ENCODE peak calls at places on chromosomes 4 and X, in four cellular contexts. M, N, Y and H are unnamed samples.

GRCh38 chr4:4860803-4861591 is 1.5 kb downstream of the MSX1 start:
- DNase-seq in M (peak; percentile 76), N (no peak), Y (peak; percentile 36), H (peak; percentile 64)

GRCh38 chrX:133640161-133641015 is 225.1 kb upstream of the GPC4 start:
- DNase-seq in M (no peak), N (no peak), Y (no peak), H (no peak)

GRCh38 chrX:134572816-134573682 is 85.2 kb downstream of the PLAC1 start:
- DNase-seq in M (no peak), N (no peak), Y (peak; percentile 56), H (no peak)

GRCh38 chrX:95536661-95537060 is 1148.0 kb upstream of the DIAPH2 start:
- DNase-seq in M (no peak), N (no peak), Y (no peak), H (no peak)

GRCh38 chr4:159366966-159367365 is 264.1 kb downstream of the RAPGEF2 start:
- DNase-seq in M (no peak), N (no peak), Y (no peak), H (no peak)

GRCh38 chr4:60042231-60042652 is 1157.9 kb upstream of the ADGRL3 start:
- DNase-seq in M (no peak), N (no peak), Y (no peak), H (no peak)

GRCh38 chr4:123260429-123261052 is 136.1 kb upstream of the SPRY1 start:
- DNase-seq in M (no peak), N (no peak), Y (no peak), H (no peak)

GRCh38 chr4:47856713-47857112 is 18.8 kb upstream of the CORIN start:
- DNase-seq in M (no peak), N (no peak), Y (no peak), H (no peak)

GRCh38 chrX:153803211-153804099 is 9.0 kb downstream of the SSR4 start:
- DNase-seq in M (no peak), N (no peak), Y (no peak), H (no peak)

GRCh38 chr4:1716065-1716945 is 4.2 kb upstream of the SLBP start:
- DNase-seq in M (no peak), N (no peak), Y (peak; percentile 47), H (peak; percentile 13)

GRCh38 chr4:1862055-1862911 is 6.3 kb upstream of the LETM1 start:
- DNase-seq in M (no peak), N (no peak), Y (no peak), H (peak; percentile 45)

GRCh38 chrX:150238656-150239382 is 124.3 kb upstream of the MAMLD1 start:
- DNase-seq in M (no peak), N (no peak), Y (no peak), H (no peak)

GRCh38 chrX:140440891-140441290 is 64.0 kb downstream of the SOX3 start:
- DNase-seq in M (peak; percentile 3), N (no peak), Y (no peak), H (no peak)

GRCh38 chr4:85756938-85757337 is 282.0 kb downstream of the ARHGAP24 start:
- DNase-seq in M (peak; percentile 30), N (no peak), Y (no peak), H (peak; percentile 11)

GRCh38 chrX:153600032-153600373 is 1.1 kb upstream of the CCNQ start:
- DNase-seq in M (no peak), N (no peak), Y (no peak), H (no peak)

GRCh38 chr4:119627267-119628190 is 1.1 kb downstream of the PDE5A start:
- DNase-seq in M (peak; percentile 81), N (peak; percentile 45), Y (peak; percentile 45), H (peak; percentile 88)

GRCh38 chr4:143294310-143294709 is 42.4 kb upstream of the GAB1 start:
- DNase-seq in M (no peak), N (no peak), Y (no peak), H (no peak)

GRCh38 chr4:111519683-111520082 is 625.6 kb upstream of the FAM241A start:
- DNase-seq in M (no peak), N (no peak), Y (no peak), H (no peak)

GRCh38 chr4:60201052-60201673 is 999.0 kb upstream of the ADGRL3 start:
- DNase-seq in M (peak; percentile 73), N (peak; percentile 38), Y (no peak), H (peak; percentile 15)

DNA sequence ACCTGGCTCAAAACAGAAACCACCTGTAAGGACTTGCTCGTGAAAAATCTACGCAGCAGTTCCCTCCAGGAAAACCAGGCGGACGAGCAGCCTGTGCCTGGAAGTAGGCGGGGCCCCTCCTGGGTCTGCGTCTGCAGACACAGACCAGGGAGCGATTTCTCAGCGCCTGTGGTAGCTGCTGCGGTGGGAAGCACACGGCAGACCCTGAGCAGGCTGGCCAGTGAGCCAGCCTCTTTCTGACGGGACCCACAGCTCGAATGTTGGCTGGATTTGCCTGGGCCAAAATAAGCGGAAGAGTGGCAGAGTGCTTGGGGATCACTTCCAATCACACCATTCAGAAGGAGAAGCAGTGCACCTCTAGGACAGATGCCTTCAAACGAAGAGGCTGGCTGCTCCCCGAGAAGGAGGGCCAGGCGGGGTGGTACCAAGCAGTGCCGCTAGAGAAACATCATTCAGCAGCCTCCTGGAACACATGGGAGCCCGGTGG is 86.0 kb downstream of the GATB start:
- DNase-seq in M (peak; percentile 58), N (no peak), Y (no peak), H (no peak)
- TF ChIP-seq CTCF in M (no peak), N (no peak), Y (no peak), H (no peak)

DNA sequence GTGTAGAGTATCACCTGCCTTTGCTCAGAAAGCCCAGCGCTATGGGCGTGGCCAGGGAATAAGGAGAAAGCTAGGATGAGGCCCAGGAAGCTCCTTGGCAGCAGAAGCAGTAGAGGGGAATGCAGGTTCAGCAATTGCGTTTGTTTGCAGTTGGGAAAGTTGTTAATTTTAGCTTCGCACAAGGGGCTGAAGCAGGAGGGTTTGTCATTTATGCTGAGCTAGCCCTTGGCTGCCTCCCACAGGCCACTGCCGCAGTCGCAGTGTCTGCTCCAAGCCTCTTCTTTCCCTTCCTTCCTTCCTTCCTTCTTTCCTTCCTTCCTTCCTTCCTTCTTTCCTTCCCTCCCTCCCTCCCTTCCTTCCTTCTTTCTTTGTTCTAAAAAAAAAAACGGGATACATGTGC is 21.5 kb downstream of the FRMPD3 start:
- DNase-seq in M (no peak), N (no peak), Y (no peak), H (no peak)
- TF ChIP-seq CTCF in M (no peak), N (no peak), Y (no peak), H (no peak)

DNA sequence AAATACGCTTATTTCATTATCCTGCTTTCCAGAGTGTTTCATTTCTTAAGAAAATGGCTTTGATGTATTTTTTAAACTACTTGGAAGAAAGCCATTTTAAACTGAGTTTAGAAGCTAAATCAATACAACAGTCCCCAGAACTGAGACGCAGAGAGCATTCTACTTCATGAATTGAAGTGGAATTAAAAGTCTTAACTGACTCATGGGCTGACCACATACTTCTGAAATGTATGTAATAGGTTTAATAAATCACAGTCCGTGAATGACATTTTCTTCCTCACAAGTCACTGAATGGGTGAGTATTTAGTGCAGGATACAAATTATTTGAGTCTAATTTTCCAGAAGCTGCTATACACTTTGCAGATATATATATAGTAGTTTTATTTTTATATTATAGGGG is 55.6 kb downstream of the EMCN start:
- DNase-seq in M (no peak), N (no peak), Y (no peak), H (no peak)
- TF ChIP-seq CTCF in M (no peak), N (no peak), Y (no peak), H (no peak)

GRCh38 chr4:186445040-186445439 is 110.3 kb downstream of the MTNR1A start:
- DNase-seq in M (no peak), N (no peak), Y (no peak), H (no peak)
- TF ChIP-seq CTCF in M (no peak), N (no peak), Y (no peak), H (no peak)

GRCh38 chr4:183107891-183108459 is 8.9 kb downstream of the WWC2 start:
- DNase-seq in M (no peak), N (no peak), Y (no peak), H (no peak)
- TF ChIP-seq CTCF in M (no peak), N (no peak), Y (no peak), H (no peak)

DNA sequence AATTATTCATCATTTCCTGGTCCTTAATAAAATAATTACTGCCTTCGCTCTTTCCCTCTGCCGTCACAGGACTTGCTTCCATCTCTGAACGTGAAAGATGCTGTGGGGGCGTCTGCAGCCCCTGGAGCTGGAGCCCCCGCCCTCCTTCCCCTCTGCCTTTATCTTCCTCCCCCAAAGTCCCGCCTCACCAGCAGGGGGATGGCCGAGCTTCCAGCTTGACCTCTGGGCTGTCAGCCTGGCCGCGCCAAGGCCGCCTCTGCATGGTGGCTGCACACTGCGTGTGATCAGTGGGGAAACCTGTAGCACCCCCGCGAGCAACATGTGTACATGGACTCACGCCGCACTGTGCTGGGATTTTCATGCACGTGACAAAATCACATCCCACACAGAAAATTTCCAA is 26.4 kb upstream of the PSAPL1 start:
- DNase-seq in M (no peak), N (no peak), Y (no peak), H (no peak)
- TF ChIP-seq CTCF in M (no peak), N (peak; percentile 12), Y (no peak), H (no peak)